ENCODE peak calls at places on chromosomes 3 and 15, in four cellular contexts. F, D, C and N are unnamed samples.

GRCh38 chr3:141524988-141525387 is 38.2 kb downstream of the RASA2 start:
- DNase-seq in C (no peak), F (no peak), D (no peak), N (no peak)

GRCh38 chr15:68373028-68373427 is 58.9 kb downstream of the ITGA11 start:
- DNase-seq in F (no peak), D (no peak), C (no peak), N (no peak)

GRCh38 chr15:58770519-58770856 is 614 bp upstream of the MINDY2 start:
- DNase-seq in C (peak; percentile 92), D (peak; percentile 89), F (peak; percentile 59), N (peak; percentile 91)

GRCh38 chr3:182814419-182815160 is 21.3 kb downstream of the ATP11B start:
- DNase-seq in D (no peak), F (no peak), C (no peak), N (no peak)

GRCh38 chr15:86629957-86630356 is 550.3 kb downstream of the AGBL1 start:
- DNase-seq in C (no peak), F (no peak), D (no peak), N (no peak)

GRCh38 chr3:48561045-48561736 is 2.4 kb downstream of the UCN2 start:
- DNase-seq in F (peak; percentile 49), C (peak; percentile 76), D (peak; percentile 39), N (peak; percentile 35)

GRCh38 chr3:177776656-177777055 is 579.4 kb upstream of the TBL1XR1 start:
- DNase-seq in F (peak; percentile 40), D (peak; percentile 55), C (peak; percentile 95), N (peak; percentile 56)

GRCh38 chr15:29638011-29638410 is 184.3 kb downstream of the TJP1 start:
- DNase-seq in C (no peak), D (no peak), F (no peak), N (no peak)

GRCh38 chr15:64386291-64386690 is 1.3 kb upstream of the TRIP4 start:
- DNase-seq in C (no peak), D (no peak), F (no peak), N (no peak)

GRCh38 chr3:50352762-50353161 is 2.1 kb downstream of the CYB561D2 start:
- DNase-seq in C (no peak), D (no peak), F (no peak), N (peak; percentile 21)

GRCh38 chr3:7744850-7745249 is 756.8 kb upstream of the LMCD1 start:
- DNase-seq in D (no peak), F (no peak), C (no peak), N (peak; percentile 5)

GRCh38 chr3:11136871-11137626 is 17.2 kb upstream of the HRH1 start:
- DNase-seq in C (peak; percentile 99), F (peak; percentile 95), D (peak; percentile 100), N (peak; percentile 100)

GRCh38 chr3:126827121-126827520 is 123.1 kb downstream of the CHCHD6 start:
- DNase-seq in C (peak; percentile 62), F (no peak), D (peak; percentile 64), N (peak; percentile 90)

GRCh38 chr3:170740726-170741591 is 129.0 kb downstream of the RPL22L1 start:
- DNase-seq in C (peak; percentile 89), F (peak; percentile 85), D (peak; percentile 97), N (peak; percentile 98)

GRCh38 chr3:100709840-100710235 is 544 bp downstream of the TFG start:
- DNase-seq in C (peak; percentile 49), D (peak; percentile 40), F (no peak), N (no peak)

GRCh38 chr15:77516786-77517185 is 96.1 kb downstream of the HMG20A start:
- DNase-seq in D (no peak), F (no peak), C (no peak), N (no peak)

GRCh38 chr15:32651229-32651837 is 9.8 kb downstream of the SCG5 start:
- DNase-seq in C (peak; percentile 79), D (peak; percentile 82), F (peak; percentile 72), N (peak; percentile 85)

GRCh38 chr15:78415284-78415683 is 22.7 kb upstream of the IREB2 start:
- DNase-seq in F (peak; percentile 17), C (peak; percentile 47), D (peak; percentile 26), N (peak; percentile 52)

GRCh38 chr3:170689218-170689874 is 103.5 kb upstream of the SLC7A14 start:
- DNase-seq in C (peak; percentile 90), F (peak; percentile 43), D (peak; percentile 97), N (peak; percentile 94)

GRCh38 chr3:177306252-177306651 is 109.0 kb upstream of the TBL1XR1 start:
- DNase-seq in F (no peak), C (peak; percentile 55), D (peak; percentile 26), N (peak; percentile 66)

GRCh38 chr3:143956858-143957257 is 14.8 kb upstream of the DIPK2A start:
- DNase-seq in F (no peak), D (peak; percentile 2), C (no peak), N (no peak)

GRCh38 chr15:88909956-88910831 is 3.0 kb downstream of the MFGE8 start:
- DNase-seq in F (no peak), C (no peak), D (peak; percentile 73), N (peak; percentile 61)

GRCh38 chr3:39052613-39053012 is 797 bp downstream of the WDR48 start:
- DNase-seq in C (no peak), D (no peak), F (no peak), N (no peak)

GRCh38 chr3:54120657-54121403 is 1.5 kb upstream of the CACNA2D3 start:
- DNase-seq in D (no peak), C (peak; percentile 32), F (no peak), N (no peak)

GRCh38 chr3:119562307-119562961 is 3.0 kb upstream of the CD80 start:
- DNase-seq in C (no peak), D (no peak), F (no peak), N (no peak)

GRCh38 chr3:150965436-150965835 is 7.1 kb downstream of the CLRN1 start:
- DNase-seq in C (no peak), F (no peak), D (no peak), N (no peak)

GRCh38 chr15:97978408-97979130 is 18.1 kb downstream of the ARRDC4 start:
- DNase-seq in F (no peak), D (peak; percentile 50), C (peak; percentile 40), N (peak; percentile 86)

GRCh38 chr15:93617443-93617842 is 528.4 kb upstream of the RGMA start:
- DNase-seq in D (no peak), C (no peak), F (no peak), N (no peak)

GRCh38 chr15:34799149-34799824 is 3.9 kb upstream of the ACTC1 start:
- DNase-seq in F (peak; percentile 61), C (peak; percentile 23), D (no peak), N (no peak)

GRCh38 chr15:44038801-44039200 is 156.3 kb downstream of the FRMD5 start:
- DNase-seq in D (no peak), C (no peak), F (peak; percentile 70), N (no peak)

GRCh38 chr15:64970696-64971095 is 19.0 kb downstream of the SPG21 start:
- DNase-seq in D (no peak), F (no peak), C (no peak), N (no peak)

GRCh38 chr15:48396020-48396419 is 64.8 kb downstream of the DUT start:
- DNase-seq in C (no peak), F (no peak), D (no peak), N (no peak)